ENCODE peak calls at places on chromosomes 11 and 22, in nine cellular contexts. Y is aorta; G is effector CD4-positive, alpha-beta T cell; H is stimulated activated CD4-positive, alpha-beta T cell treated with anti-CD3 and anti-CD28 coated beads, Interleukin-2, amount 100 ng/mL, for 48 hours; N is astrocyte of the cerebellum; E is A549; Z is HCEC 1CT; O is effector memory CD4-positive, alpha-beta T cell; S is LoVo. X is an unnamed sample.

GRCh38 chr22:39185601-39186012 is 33.1 kb upstream of the CBX7 start:
- DNase-seq in Z (no peak), Y (peak), E (no peak), N (no peak), S (no peak), O (no peak), H (no peak), G (no peak), X (no peak)

GRCh38 chr11:126046796-126047195 is 15.9 kb downstream of the CDON start:
- DNase-seq in E (no peak), Y (no peak), Z (no peak), H (no peak), G (no peak), N (no peak), S (no peak), O (no peak), X (no peak)

GRCh38 chr11:121536116-121536515 is 83.3 kb upstream of the SORL1-AS1 start:
- DNase-seq in Y (no peak), O (no peak), S (no peak), H (no peak), E (no peak), N (no peak), Z (no peak), G (no peak), X (no peak)

GRCh38 chr22:43754176-43754575 is 57.9 kb downstream of the EFCAB6 start:
- DNase-seq in E (no peak), S (no peak), G (no peak), O (no peak), H (no peak), N (no peak), Z (no peak), Y (no peak), X (no peak)

GRCh38 chr11:65493367-65494176 is 5.3 kb upstream of the MALAT1 start:
- DNase-seq in G (no peak), S (peak), Z (peak), Y (peak), O (no peak), N (no peak), E (peak), H (no peak), X (no peak)

GRCh38 chr22:27730649-27731433 is 70.7 kb downstream of the MN1 start:
- DNase-seq in S (no peak), H (no peak), E (no peak), O (no peak), G (no peak), Z (no peak), Y (no peak), N (no peak), X (no peak)

GRCh38 chr11:124315052-124315451 is 1.3 kb upstream of the OR8D1 start:
- DNase-seq in S (no peak), G (no peak), Z (peak), O (no peak), N (no peak), E (no peak), H (no peak), Y (no peak), X (no peak)

GRCh38 chr22:47192651-47193437 is 430.4 kb downstream of the TBC1D22A start:
- DNase-seq in H (no peak), G (no peak), O (no peak), S (peak), Y (peak), N (no peak), Z (no peak), E (peak), X (no peak)

GRCh38 chr11:23897453-23898289 is 599.2 kb upstream of the LUZP2 start:
- DNase-seq in G (no peak), O (no peak), E (peak), Z (peak), Y (no peak), N (peak), H (no peak), S (no peak), X (no peak)

GRCh38 chr22:17960695-17961442 is 63.5 kb downstream of the MICAL3 start:
- DNase-seq in N (no peak), Z (no peak), G (no peak), O (no peak), H (no peak), E (no peak), S (no peak), Y (no peak), X (no peak)

GRCh38 chr22:30253205-30253852 is 6.8 kb upstream of the LIF start:
- DNase-seq in E (peak), S (peak), Z (no peak), H (no peak), G (no peak), N (no peak), Y (peak), O (no peak), X (no peak)

GRCh38 chr22:19844423-19845368 is 10.0 kb downstream of the GNB1L start:
- DNase-seq in G (no peak), O (no peak), Z (no peak), S (no peak), E (no peak), H (no peak), Y (peak), N (no peak), X (no peak)

GRCh38 chr11:2304156-2305139 is 2.6 kb downstream of the TSPAN32 start:
- DNase-seq in G (no peak), E (no peak), N (no peak), O (no peak), Z (no peak), S (no peak), H (no peak), Y (no peak), X (no peak)

GRCh38 chr11:57493507-57494503 is 21.7 kb downstream of the SLC43A1 start:
- DNase-seq in E (peak), Y (no peak), N (no peak), H (peak), Z (no peak), O (peak), S (peak), G (peak), X (peak)

GRCh38 chr11:121839821-121840220 is 276.2 kb downstream of the BLID start:
- DNase-seq in N (peak), O (no peak), G (no peak), H (no peak), S (no peak), Z (no peak), E (no peak), Y (no peak), X (no peak)

GRCh38 chr11:13929551-13929950 is 33.0 kb upstream of the SPON1 start:
- DNase-seq in G (no peak), O (no peak), N (no peak), Z (no peak), S (no peak), E (no peak), H (no peak), Y (no peak), X (no peak)

GRCh38 chr22:29479417-29480261 is at the start of gene NEFH:
- DNase-seq in S (no peak), H (no peak), N (no peak), Z (no peak), Y (no peak), G (no peak), O (no peak), E (no peak), X (no peak)

GRCh38 chr11:70645537-70645936 is 247.2 kb downstream of the CTTN start:
- DNase-seq in S (no peak), Y (no peak), Z (no peak), E (no peak), G (no peak), H (no peak), N (no peak), O (no peak), X (no peak)

GRCh38 chr22:39924286-39924685 is 23.4 kb downstream of the GRAP2 start:
- DNase-seq in Y (no peak), N (no peak), H (no peak), G (no peak), E (no peak), Z (no peak), S (no peak), O (no peak), X (no peak)

GRCh38 chr22:33922268-33922667 is 2.0 kb upstream of the LARGE1 start:
- DNase-seq in H (no peak), O (no peak), E (no peak), Y (peak), N (no peak), Z (no peak), G (no peak), S (peak), X (no peak)

GRCh38 chr11:94790771-94791180 is 22.6 kb downstream of the AMOTL1 start:
- DNase-seq in S (no peak), O (no peak), N (no peak), G (no peak), H (no peak), E (no peak), Z (no peak), Y (no peak), X (no peak)